ENCODE peak calls at places on chromosomes 3 and 15, in six cellular contexts. One of them, this sample, is unnamed.
A peak's percentile ranks its signal among the peaks of the same experiment; 100 is the strongest.

GRCh38 chr3:134937256-134938023 is 142.4 kb downstream of the EPHB1 start:
- DNase-seq in breast epithelium: no peak
- DNase-seq in uterus: no peak
- DNase-seq in heart right ventricle: no peak
- DNase-seq in IMR-90: no peak
- DNase-seq in hepatocyte: peak; percentile 11
- DNase-seq in this sample: no peak

GRCh38 chr15:70100495-70101331 is 3.0 kb upstream of the TLE3 start:
- DNase-seq in uterus: peak; percentile 59
- DNase-seq in hepatocyte: peak; percentile 79
- DNase-seq in heart right ventricle: peak; percentile 55
- DNase-seq in IMR-90: peak; percentile 39
- DNase-seq in breast epithelium: no peak
- DNase-seq in this sample: peak; percentile 54

GRCh38 chr3:71846189-71846588 is 61.2 kb upstream of the PROK2 start:
- DNase-seq in breast epithelium: no peak
- DNase-seq in heart right ventricle: no peak
- DNase-seq in hepatocyte: no peak
- DNase-seq in uterus: no peak
- DNase-seq in IMR-90: peak; percentile 1
- DNase-seq in this sample: no peak

GRCh38 chr15:77839970-77840609 is 207.4 kb upstream of the LINGO1 start:
- DNase-seq in heart right ventricle: no peak
- DNase-seq in uterus: no peak
- DNase-seq in IMR-90: no peak
- DNase-seq in hepatocyte: no peak
- DNase-seq in breast epithelium: no peak
- DNase-seq in this sample: no peak

GRCh38 chr15:96043586-96044171 is 286.8 kb upstream of the NR2F2 start:
- DNase-seq in hepatocyte: no peak
- DNase-seq in breast epithelium: no peak
- DNase-seq in uterus: no peak
- DNase-seq in heart right ventricle: no peak
- DNase-seq in IMR-90: no peak
- DNase-seq in this sample: no peak

GRCh38 chr3:38327335-38328009 is 19.1 kb upstream of the XYLB start:
- DNase-seq in IMR-90: peak; percentile 56
- DNase-seq in heart right ventricle: no peak
- DNase-seq in hepatocyte: no peak
- DNase-seq in breast epithelium: no peak
- DNase-seq in uterus: no peak
- DNase-seq in this sample: no peak

GRCh38 chr15:36782681-36783080 is 203.3 kb downstream of the CDIN1 start:
- DNase-seq in hepatocyte: no peak
- DNase-seq in IMR-90: no peak
- DNase-seq in breast epithelium: no peak
- DNase-seq in uterus: no peak
- DNase-seq in heart right ventricle: no peak
- DNase-seq in this sample: no peak

GRCh38 chr15:35252351-35252865 is 167.3 kb upstream of the NANOGP8 start:
- DNase-seq in heart right ventricle: no peak
- DNase-seq in hepatocyte: no peak
- DNase-seq in IMR-90: no peak
- DNase-seq in uterus: no peak
- DNase-seq in breast epithelium: no peak
- DNase-seq in this sample: no peak

GRCh38 chr3:15557511-15557946 is 36.0 kb upstream of the COLQ start:
- DNase-seq in heart right ventricle: no peak
- DNase-seq in hepatocyte: peak; percentile 85
- DNase-seq in uterus: peak; percentile 54
- DNase-seq in breast epithelium: no peak
- DNase-seq in IMR-90: peak; percentile 75
- DNase-seq in this sample: peak; percentile 65

GRCh38 chr3:5298453-5298852 is 110.9 kb downstream of the EDEM1 start:
- DNase-seq in breast epithelium: no peak
- DNase-seq in hepatocyte: no peak
- DNase-seq in uterus: no peak
- DNase-seq in heart right ventricle: no peak
- DNase-seq in IMR-90: no peak
- DNase-seq in this sample: no peak

GRCh38 chr3:124223853-124224252 is 231.9 kb upstream of the ROPN1 start:
- DNase-seq in heart right ventricle: no peak
- DNase-seq in uterus: no peak
- DNase-seq in IMR-90: no peak
- DNase-seq in breast epithelium: no peak
- DNase-seq in hepatocyte: no peak
- DNase-seq in this sample: no peak

GRCh38 chr3:66348696-66349095 is 127.9 kb downstream of the SLC25A26 start:
- DNase-seq in breast epithelium: no peak
- DNase-seq in IMR-90: no peak
- DNase-seq in uterus: no peak
- DNase-seq in hepatocyte: no peak
- DNase-seq in heart right ventricle: no peak
- DNase-seq in this sample: no peak

GRCh38 chr3:45976191-45977091 is 19.2 kb downstream of the FYCO1 start:
- DNase-seq in heart right ventricle: no peak
- DNase-seq in hepatocyte: no peak
- DNase-seq in uterus: no peak
- DNase-seq in breast epithelium: no peak
- DNase-seq in IMR-90: no peak
- DNase-seq in this sample: no peak

GRCh38 chr3:65785065-65785645 is 253.6 kb downstream of the MAGI1 start:
- DNase-seq in uterus: no peak
- DNase-seq in IMR-90: peak; percentile 80
- DNase-seq in hepatocyte: peak; percentile 78
- DNase-seq in breast epithelium: no peak
- DNase-seq in heart right ventricle: no peak
- DNase-seq in this sample: no peak

GRCh38 chr15:31338318-31338878 is 11.8 kb downstream of the KLF13 start:
- DNase-seq in uterus: peak; percentile 50
- DNase-seq in breast epithelium: no peak
- DNase-seq in IMR-90: no peak
- DNase-seq in hepatocyte: no peak
- DNase-seq in heart right ventricle: peak; percentile 54
- DNase-seq in this sample: no peak

GRCh38 chr3:194671511-194671899 is 486 bp downstream of the LSG1 start:
- DNase-seq in heart right ventricle: no peak
- DNase-seq in IMR-90: peak; percentile 52
- DNase-seq in hepatocyte: peak; percentile 53
- DNase-seq in breast epithelium: no peak
- DNase-seq in uterus: no peak
- DNase-seq in this sample: no peak

GRCh38 chr3:194879126-194879887 is 193.6 kb downstream of the FAM43A start:
- DNase-seq in breast epithelium: no peak
- DNase-seq in uterus: no peak
- DNase-seq in hepatocyte: no peak
- DNase-seq in heart right ventricle: peak; percentile 34
- DNase-seq in IMR-90: no peak
- DNase-seq in this sample: no peak

GRCh38 chr3:79354179-79354688 is 413.6 kb downstream of the ROBO1 start:
- DNase-seq in hepatocyte: no peak
- DNase-seq in IMR-90: no peak
- DNase-seq in breast epithelium: no peak
- DNase-seq in uterus: no peak
- DNase-seq in heart right ventricle: no peak
- DNase-seq in this sample: no peak

GRCh38 chr15:71685420-71685993 is 124.8 kb upstream of the NR2E3 start:
- DNase-seq in IMR-90: no peak
- DNase-seq in heart right ventricle: no peak
- DNase-seq in uterus: no peak
- DNase-seq in hepatocyte: no peak
- DNase-seq in breast epithelium: no peak
- DNase-seq in this sample: no peak

GRCh38 chr3:135081451-135082434 is 286.7 kb downstream of the EPHB1 start:
- DNase-seq in breast epithelium: no peak
- DNase-seq in uterus: no peak
- DNase-seq in IMR-90: no peak
- DNase-seq in heart right ventricle: no peak
- DNase-seq in hepatocyte: no peak
- DNase-seq in this sample: no peak

GRCh38 chr15:61050844-61051569 is 178.1 kb downstream of the RORA start:
- DNase-seq in IMR-90: peak; percentile 31
- DNase-seq in breast epithelium: no peak
- DNase-seq in heart right ventricle: no peak
- DNase-seq in uterus: no peak
- DNase-seq in hepatocyte: no peak
- DNase-seq in this sample: no peak

GRCh38 chr3:66537735-66538134 is 36.9 kb upstream of the LRIG1 start:
- DNase-seq in heart right ventricle: no peak
- DNase-seq in breast epithelium: no peak
- DNase-seq in hepatocyte: no peak
- DNase-seq in IMR-90: no peak
- DNase-seq in uterus: no peak
- DNase-seq in this sample: no peak

GRCh38 chr3:134155456-134155855 is 95.2 kb downstream of the RYK start:
- DNase-seq in uterus: no peak
- DNase-seq in hepatocyte: no peak
- DNase-seq in breast epithelium: no peak
- DNase-seq in heart right ventricle: no peak
- DNase-seq in IMR-90: no peak
- DNase-seq in this sample: no peak

GRCh38 chr15:44194397-44195150 is 497 bp downstream of the FRMD5 start:
- DNase-seq in IMR-90: peak; percentile 85
- DNase-seq in breast epithelium: no peak
- DNase-seq in uterus: no peak
- DNase-seq in hepatocyte: peak; percentile 73
- DNase-seq in heart right ventricle: peak; percentile 20
- DNase-seq in this sample: no peak

GRCh38 chr3:184568918-184569829 is 7.6 kb downstream of the EPHB3 start:
- DNase-seq in uterus: peak; percentile 97
- DNase-seq in hepatocyte: peak; percentile 91
- DNase-seq in breast epithelium: peak; percentile 81
- DNase-seq in IMR-90: peak; percentile 97
- DNase-seq in heart right ventricle: peak; percentile 82
- DNase-seq in this sample: peak; percentile 85
- H3K27ac ChIP-seq in uterus: peak overlapping the region; percentile 81
- H3K27ac ChIP-seq in hepatocyte: peak overlapping the region; percentile 91
- H3K27ac ChIP-seq in breast epithelium: peak overlapping the region; percentile 96
- H3K27ac ChIP-seq in IMR-90: peak overlapping the region; percentile 93
- H3K27ac ChIP-seq in heart right ventricle: peak overlapping the region; percentile 49
- H3K27ac ChIP-seq in this sample: no peak overlapping the region

DNA sequence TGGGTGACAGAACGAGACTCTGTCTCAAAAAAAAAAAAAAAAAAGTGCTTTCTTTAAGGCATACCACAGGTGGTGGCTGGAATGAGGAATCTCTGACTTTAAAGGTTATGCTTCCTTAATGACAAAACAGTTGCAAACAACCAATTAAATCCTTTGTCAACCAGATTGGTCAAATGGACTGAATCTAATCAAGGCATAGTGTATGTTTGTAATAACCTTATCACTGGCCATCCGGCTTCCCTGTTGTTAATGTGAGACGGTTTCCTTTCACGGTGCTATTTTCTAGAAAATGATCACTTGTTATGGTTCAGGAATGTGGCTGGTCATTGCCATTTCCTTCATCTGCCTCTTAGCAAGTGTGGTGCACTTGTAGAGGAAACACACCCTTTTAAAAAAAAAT is 75.9 kb downstream of the FLNB start:
- DNase-seq in uterus: no peak
- DNase-seq in breast epithelium: no peak
- DNase-seq in IMR-90: peak; percentile 31
- DNase-seq in heart right ventricle: no peak
- DNase-seq in hepatocyte: no peak
- DNase-seq in this sample: no peak
- H3K36me3 ChIP-seq in uterus: no peaks in the 10 kb centered on the region
- H3K36me3 ChIP-seq in breast epithelium: no peaks in the 10 kb centered on the region
- H3K36me3 ChIP-seq in IMR-90: peaks cover 28% of the 10 kb centered on the region
- H3K36me3 ChIP-seq in heart right ventricle: peaks cover 24% of the 10 kb centered on the region
- H3K36me3 ChIP-seq in hepatocyte: peaks cover 5% of the 10 kb centered on the region
- H3K36me3 ChIP-seq in this sample: peaks cover 9% of the 10 kb centered on the region

GRCh38 chr3:42745776-42746454 is 27.1 kb downstream of the CCDC13 start:
- DNase-seq in breast epithelium: no peak
- DNase-seq in heart right ventricle: no peak
- DNase-seq in uterus: peak; percentile 33
- DNase-seq in hepatocyte: no peak
- DNase-seq in IMR-90: no peak
- DNase-seq in this sample: no peak
- H3K27ac ChIP-seq in breast epithelium: peak overlapping the region; percentile 73
- H3K27ac ChIP-seq in heart right ventricle: peak overlapping the region; percentile 69
- H3K27ac ChIP-seq in uterus: peak overlapping the region; percentile 85
- H3K27ac ChIP-seq in hepatocyte: peak overlapping the region; percentile 93
- H3K27ac ChIP-seq in IMR-90: no peak overlapping the region
- H3K27ac ChIP-seq in this sample: peak overlapping the region; percentile 83

GRCh38 chr15:57169643-57170042 is 206.7 kb upstream of the CGNL1 start:
- DNase-seq in IMR-90: no peak
- DNase-seq in breast epithelium: no peak
- DNase-seq in heart right ventricle: no peak
- DNase-seq in uterus: no peak
- DNase-seq in hepatocyte: no peak
- DNase-seq in this sample: no peak

GRCh38 chr15:57165992-57166391 is 210.3 kb upstream of the CGNL1 start:
- DNase-seq in uterus: no peak
- DNase-seq in breast epithelium: no peak
- DNase-seq in hepatocyte: no peak
- DNase-seq in IMR-90: peak; percentile 59
- DNase-seq in heart right ventricle: no peak
- DNase-seq in this sample: no peak

GRCh38 chr15:57172925-57173324 is 203.4 kb upstream of the CGNL1 start:
- DNase-seq in hepatocyte: no peak
- DNase-seq in heart right ventricle: no peak
- DNase-seq in breast epithelium: no peak
- DNase-seq in IMR-90: peak; percentile 49
- DNase-seq in uterus: no peak
- DNase-seq in this sample: no peak

GRCh38 chr15:57171414-57171813 is 204.9 kb upstream of the CGNL1 start:
- DNase-seq in uterus: no peak
- DNase-seq in hepatocyte: no peak
- DNase-seq in heart right ventricle: no peak
- DNase-seq in breast epithelium: no peak
- DNase-seq in IMR-90: peak; percentile 9
- DNase-seq in this sample: no peak

GRCh38 chr15:57167821-57168395 is 208.4 kb upstream of the CGNL1 start:
- DNase-seq in heart right ventricle: no peak
- DNase-seq in breast epithelium: no peak
- DNase-seq in uterus: no peak
- DNase-seq in hepatocyte: no peak
- DNase-seq in IMR-90: no peak
- DNase-seq in this sample: no peak
- H3K36me3 ChIP-seq in heart right ventricle: peaks cover 33% of the 10 kb centered on the region
- H3K36me3 ChIP-seq in breast epithelium: no peaks in the 10 kb centered on the region
- H3K36me3 ChIP-seq in uterus: no peaks in the 10 kb centered on the region
- H3K36me3 ChIP-seq in hepatocyte: no peaks in the 10 kb centered on the region
- H3K36me3 ChIP-seq in IMR-90: peaks cover 7% of the 10 kb centered on the region
- H3K36me3 ChIP-seq in this sample: peaks cover 1% of the 10 kb centered on the region